ENCODE peak calls at places on chromosome 9, in four cellular contexts. V is T follicular helper cell, P is Caco-2, Q is mucosa of gallbladder. N is an unnamed sample.

GRCh38 chr9:69798737-69799136 is 21.9 kb upstream of the CFAP95 start:
- DNase-seq in P (no peak), V (no peak), Q (no peak), N (no peak)

GRCh38 chr9:36945999-36946398 is 88.1 kb downstream of the PAX5 start:
- DNase-seq in V (no peak), Q (no peak), P (no peak), N (no peak)

GRCh38 chr9:133470427-133470924 is 8.4 kb downstream of the SLC2A6 start:
- DNase-seq in P (no peak), Q (no peak), V (no peak), N (no peak)

GRCh38 chr9:18463991-18464390 is 10.0 kb upstream of the ADAMTSL1 start:
- DNase-seq in P (no peak), Q (no peak), V (no peak), N (no peak)

GRCh38 chr9:130036099-130036498 is 6.9 kb downstream of the FNBP1 start:
- DNase-seq in P (no peak), Q (no peak), V (no peak), N (no peak)

GRCh38 chr9:105737205-105737604 is 42.9 kb downstream of the TMEM38B start:
- DNase-seq in V (no peak), P (no peak), Q (no peak), N (no peak)

GRCh38 chr9:32533338-32533737 is 7.3 kb upstream of the RIGI start:
- DNase-seq in P (no peak), Q (no peak), V (no peak), N (no peak)

GRCh38 chr9:116450378-116451139 is 236.5 kb upstream of the TRIM32 start:
- DNase-seq in V (no peak), P (no peak), Q (no peak), N (no peak)

GRCh38 chr9:99385215-99385614 is 163.1 kb downstream of the SEC61B start:
- DNase-seq in Q (no peak), P (no peak), V (no peak), N (no peak)

GRCh38 chr9:4258321-4259093 is 41.4 kb downstream of the GLIS3 start:
- DNase-seq in V (no peak), P (no peak), Q (no peak), N (no peak)

GRCh38 chr9:105157178-105157583 is 87.3 kb upstream of the SLC44A1 start:
- DNase-seq in Q (peak; percentile 70), V (no peak), P (peak; percentile 52), N (peak; percentile 22)

GRCh38 chr9:125785187-125785840 is 38.1 kb downstream of the PBX3 start:
- DNase-seq in Q (no peak), P (no peak), V (no peak), N (no peak)

GRCh38 chr9:35771079-35771441 is 17.0 kb upstream of the MSMP start:
- DNase-seq in Q (no peak), P (no peak), V (no peak), N (no peak)

GRCh38 chr9:35863583-35863982 is 6.6 kb downstream of the OR13J1 start:
- DNase-seq in P (no peak), Q (no peak), V (no peak), N (no peak)